ENCODE peak calls at places on chromosomes 2 and 18, in nine cellular contexts. G, H, Z, I, L, E, S, C and J are unnamed samples.

GRCh38 chr2:188294547-188294946 is 2.9 kb downstream of the GULP1 start:
- DNase-seq in S (no peak), E (no peak), H (no peak), G (no peak), C (no peak), Z (no peak), I (no peak), L (no peak), J (no peak)

GRCh38 chr2:180376076-180376475 is 369.0 kb upstream of the CWC22 start:
- DNase-seq in H (no peak), L (no peak), G (peak; percentile 45), C (no peak), E (no peak), Z (no peak), S (peak; percentile 16), I (no peak), J (no peak)

GRCh38 chr2:172783091-172783898 is 47.6 kb downstream of the RAPGEF4 start:
- DNase-seq in C (peak; percentile 96), H (peak; percentile 92), Z (no peak), I (peak; percentile 86), E (no peak), L (no peak), G (peak; percentile 82), S (peak; percentile 93), J (peak; percentile 31)

GRCh38 chr2:239935789-239936758 is 89.1 kb downstream of the NDUFA10 start:
- DNase-seq in S (no peak), G (no peak), L (no peak), I (no peak), C (no peak), Z (peak; percentile 3), E (peak; percentile 24), H (no peak), J (no peak)

GRCh38 chr2:47243596-47244323 is 88.7 kb upstream of the STPG4 start:
- DNase-seq in G (no peak), S (no peak), H (no peak), I (no peak), E (no peak), C (no peak), Z (no peak), L (no peak), J (no peak)

GRCh38 chr2:233059797-233060499 is at the start of gene INPP5D:
- DNase-seq in H (no peak), I (no peak), G (no peak), C (no peak), E (peak; percentile 32), L (no peak), Z (no peak), S (no peak), J (no peak)

GRCh38 chr18:37578886-37579513 is 13.4 kb upstream of the CELF4 start:
- DNase-seq in I (no peak), H (no peak), S (peak; percentile 10), G (peak; percentile 58), L (peak; percentile 27), C (no peak), E (no peak), Z (no peak), J (no peak)

GRCh38 chr2:156110890-156111289 is 221.6 kb downstream of the NR4A2 start:
- DNase-seq in Z (peak; percentile 68), I (no peak), G (no peak), S (no peak), C (no peak), H (no peak), E (no peak), L (no peak), J (no peak)

GRCh38 chr18:54671291-54671881 is 80.3 kb downstream of the DYNAP start:
- DNase-seq in L (peak; percentile 10), S (peak; percentile 62), G (peak; percentile 63), E (no peak), Z (no peak), H (no peak), I (no peak), C (no peak), J (no peak)

GRCh38 chr2:226495466-226496161 is 304.0 kb downstream of the IRS1 start:
- DNase-seq in E (no peak), G (no peak), S (no peak), L (no peak), H (no peak), Z (no peak), I (no peak), C (no peak), J (no peak)

GRCh38 chr18:11581286-11581685 is 28.1 kb upstream of the SLC35G4 start:
- DNase-seq in S (no peak), Z (no peak), H (no peak), L (no peak), E (no peak), G (no peak), C (no peak), I (no peak), J (no peak)

GRCh38 chr2:105789745-105790466 is 45.2 kb downstream of the NCK2 start:
- DNase-seq in G (peak; percentile 48), H (peak; percentile 52), C (peak; percentile 77), I (no peak), L (no peak), E (no peak), S (peak; percentile 67), Z (no peak), J (no peak)
- TF ChIP-seq CTCF in G (no peak), H (peak; percentile 32), C (peak; percentile 5), I (no peak), L (no peak), E (no peak), S (peak; percentile 21), Z (no peak), J (peak; percentile 26)

GRCh38 chr18:23422751-23423418 is 30.2 kb upstream of the RIOK3 start:
- DNase-seq in H (no peak), G (peak; percentile 38), S (peak; percentile 21), Z (no peak), E (no peak), L (peak; percentile 20), C (peak; percentile 62), I (peak; percentile 42), J (no peak)
- TF ChIP-seq CTCF in H (no peak), G (no peak), S (no peak), Z (no peak), E (no peak), L (no peak), C (no peak), I (no peak), J (no peak)

GRCh38 chr2:24259316-24259715 is 84.5 kb downstream of the FAM228A start:
- DNase-seq in G (peak; percentile 53), C (no peak), E (no peak), Z (no peak), I (no peak), S (no peak), L (no peak), H (no peak), J (no peak)
- TF ChIP-seq CTCF in G (no peak), C (no peak), E (no peak), Z (no peak), I (no peak), S (no peak), L (no peak), H (no peak), J (no peak)

DNA sequence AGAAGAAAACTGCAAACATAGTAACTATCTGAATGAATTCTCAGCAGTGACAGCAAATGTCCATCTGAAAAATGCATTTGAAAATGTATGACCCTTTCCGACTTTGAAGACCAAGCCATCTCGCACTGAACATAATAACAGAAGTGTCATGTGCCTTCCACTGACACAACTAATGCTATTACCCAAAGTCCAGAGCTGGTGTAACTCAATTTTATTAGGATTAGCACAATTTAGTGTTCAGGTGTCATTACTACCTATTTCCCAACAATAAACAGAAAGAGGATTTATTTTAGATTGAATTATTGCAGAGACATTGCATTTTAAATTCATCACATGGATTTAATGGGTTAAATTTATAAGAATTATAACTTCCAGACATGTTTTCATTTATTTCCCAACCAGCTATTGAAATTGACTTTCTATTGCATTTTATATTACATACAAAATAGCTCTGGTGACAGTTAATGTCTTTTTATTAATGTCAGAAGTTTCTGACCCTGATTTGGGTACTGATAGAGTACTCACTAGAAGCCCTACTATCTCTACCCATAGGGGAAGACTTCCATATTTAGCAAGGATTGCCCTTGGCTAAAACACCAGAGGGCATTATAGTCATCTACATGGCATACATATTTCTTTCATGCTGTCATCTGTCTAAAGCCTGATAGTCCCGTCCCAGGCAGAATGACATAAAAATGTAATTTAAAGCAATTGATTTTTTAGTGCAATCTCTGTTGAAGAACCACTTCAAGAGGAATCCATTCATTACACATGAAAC is 7.0 kb upstream of the STK39 start:
- DNase-seq in G (no peak), H (no peak), L (no peak), E (no peak), C (peak; percentile 51), Z (no peak), I (no peak), S (peak; percentile 29), J (no peak)
- TF ChIP-seq CTCF in G (peak; percentile 12), H (no peak), L (no peak), E (no peak), C (no peak), Z (no peak), I (no peak), S (peak; percentile 12), J (no peak)

GRCh38 chr2:24024018-24024417 is 14.1 kb downstream of the MFSD2B start:
- DNase-seq in L (peak; percentile 62), S (peak; percentile 15), H (no peak), G (peak; percentile 51), Z (peak; percentile 43), E (no peak), C (peak; percentile 35), I (no peak), J (no peak)
- TF ChIP-seq CTCF in L (peak; percentile 58), S (peak; percentile 31), H (peak; percentile 44), G (peak; percentile 73), Z (no peak), E (no peak), C (peak; percentile 21), I (no peak), J (no peak)

DNA sequence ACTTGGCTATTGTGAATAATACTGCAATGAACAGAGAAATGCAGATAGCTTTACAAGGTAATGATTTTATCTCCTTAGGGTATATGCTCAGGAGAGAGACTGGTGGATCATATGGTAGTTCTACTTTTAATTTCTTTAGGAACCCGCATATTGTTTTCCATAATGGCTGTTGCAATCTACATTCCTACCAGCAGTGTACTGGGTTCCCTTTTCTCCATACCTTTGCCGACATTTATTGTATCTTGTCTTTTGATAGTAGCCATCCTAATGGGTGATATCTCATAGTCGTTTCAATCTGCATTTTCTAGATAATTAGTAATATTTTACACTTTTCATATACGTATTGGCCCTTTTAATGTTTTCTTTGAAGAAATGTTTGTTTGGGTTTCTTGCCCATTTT is 702.9 kb upstream of the ACVR2A start:
- DNase-seq in E (no peak), G (no peak), Z (no peak), H (no peak), S (no peak), L (no peak), I (no peak), C (no peak), J (no peak)
- TF ChIP-seq CTCF in E (no peak), G (no peak), Z (peak; percentile 34), H (no peak), S (peak; percentile 30), L (no peak), I (peak; percentile 6), C (no peak), J (peak; percentile 47)